ENCODE peak calls at places on chromosomes 4 and X, in six cellular contexts. One of them, this sample, is unnamed.
A peak's percentile ranks its signal among the peaks of the same experiment; 100 is the strongest.

GRCh38 chr4:24793219-24794005 is 2.0 kb upstream of the SOD3 start:
- DNase-seq in body of pancreas: no peak
- DNase-seq in HCT116: peak; percentile 8
- DNase-seq in A549: peak; percentile 27
- DNase-seq in tibial nerve: no peak
- DNase-seq in transverse colon: no peak
- DNase-seq in this sample: no peak

GRCh38 chrX:48487362-48487785 is 11.4 kb downstream of the FTSJ1 start:
- DNase-seq in body of pancreas: no peak
- DNase-seq in HCT116: peak; percentile 90
- DNase-seq in A549: peak; percentile 65
- DNase-seq in tibial nerve: no peak
- DNase-seq in transverse colon: no peak
- DNase-seq in this sample: no peak

GRCh38 chrX:37986893-37987292 is 19.5 kb upstream of the SYTL5 start:
- DNase-seq in body of pancreas: no peak
- DNase-seq in HCT116: no peak
- DNase-seq in A549: no peak
- DNase-seq in tibial nerve: no peak
- DNase-seq in transverse colon: no peak
- DNase-seq in this sample: no peak

GRCh38 chr4:11623726-11624037 is 195.0 kb upstream of the HS3ST1 start:
- DNase-seq in body of pancreas: peak; percentile 44
- DNase-seq in HCT116: no peak
- DNase-seq in A549: peak; percentile 55
- DNase-seq in tibial nerve: no peak
- DNase-seq in transverse colon: peak; percentile 71
- DNase-seq in this sample: peak; percentile 54

GRCh38 chr4:116531870-116532269 is 553.5 kb downstream of the TRAM1L1 start:
- DNase-seq in body of pancreas: no peak
- DNase-seq in HCT116: no peak
- DNase-seq in A549: no peak
- DNase-seq in tibial nerve: no peak
- DNase-seq in transverse colon: no peak
- DNase-seq in this sample: no peak

GRCh38 chr4:104859601-104860000 is 287.1 kb upstream of the TET2 start:
- DNase-seq in body of pancreas: no peak
- DNase-seq in HCT116: no peak
- DNase-seq in A549: no peak
- DNase-seq in tibial nerve: no peak
- DNase-seq in transverse colon: no peak
- DNase-seq in this sample: no peak

GRCh38 chrX:132986556-132986955 is 28.1 kb upstream of the HS6ST2 start:
- DNase-seq in body of pancreas: no peak
- DNase-seq in HCT116: no peak
- DNase-seq in A549: no peak
- DNase-seq in tibial nerve: no peak
- DNase-seq in transverse colon: no peak
- DNase-seq in this sample: no peak

GRCh38 chr4:147830987-147831386 is 99.1 kb downstream of the ARHGAP10 start:
- DNase-seq in body of pancreas: no peak
- DNase-seq in HCT116: no peak
- DNase-seq in A549: peak; percentile 18
- DNase-seq in tibial nerve: no peak
- DNase-seq in transverse colon: no peak
- DNase-seq in this sample: no peak

GRCh38 chr4:7772708-7773385 is 166.8 kb downstream of the AFAP1 start:
- DNase-seq in body of pancreas: peak; percentile 36
- DNase-seq in HCT116: no peak
- DNase-seq in A549: no peak
- DNase-seq in tibial nerve: peak; percentile 46
- DNase-seq in transverse colon: peak; percentile 78
- DNase-seq in this sample: peak; percentile 76

GRCh38 chr4:68375667-68376559 is 26.0 kb upstream of the YTHDC1 start:
- DNase-seq in body of pancreas: peak; percentile 51
- DNase-seq in HCT116: peak; percentile 81
- DNase-seq in A549: peak; percentile 75
- DNase-seq in tibial nerve: peak; percentile 33
- DNase-seq in transverse colon: peak; percentile 28
- DNase-seq in this sample: peak; percentile 47

GRCh38 chrX:68462197-68462596 is 28.9 kb upstream of the OPHN1 start:
- DNase-seq in body of pancreas: no peak
- DNase-seq in HCT116: no peak
- DNase-seq in A549: no peak
- DNase-seq in tibial nerve: no peak
- DNase-seq in transverse colon: no peak
- DNase-seq in this sample: no peak

GRCh38 chrX:18877472-18877871 is 106.4 kb downstream of the PHKA2 start:
- DNase-seq in body of pancreas: no peak
- DNase-seq in HCT116: no peak
- DNase-seq in A549: no peak
- DNase-seq in tibial nerve: no peak
- DNase-seq in transverse colon: no peak
- DNase-seq in this sample: no peak

GRCh38 chrX:137234651-137235402 is 201.0 kb upstream of the GPR101 start:
- DNase-seq in body of pancreas: no peak
- DNase-seq in HCT116: no peak
- DNase-seq in A549: no peak
- DNase-seq in tibial nerve: no peak
- DNase-seq in transverse colon: no peak
- DNase-seq in this sample: no peak

GRCh38 chr4:169254546-169254983 is 16.2 kb downstream of the SH3RF1 start:
- DNase-seq in body of pancreas: peak; percentile 32
- DNase-seq in HCT116: peak; percentile 62
- DNase-seq in A549: peak; percentile 43
- DNase-seq in tibial nerve: peak; percentile 52
- DNase-seq in transverse colon: no peak
- DNase-seq in this sample: peak; percentile 43

GRCh38 chr4:83128235-83128929 is 13.9 kb upstream of the PLAC8 start:
- DNase-seq in body of pancreas: no peak
- DNase-seq in HCT116: no peak
- DNase-seq in A549: peak; percentile 28
- DNase-seq in tibial nerve: no peak
- DNase-seq in transverse colon: peak; percentile 32
- DNase-seq in this sample: no peak

GRCh38 chr4:189124149-189124758 is 816.4 kb upstream of the FRG1 start:
- DNase-seq in body of pancreas: no peak
- DNase-seq in HCT116: peak; percentile 22
- DNase-seq in A549: peak; percentile 58
- DNase-seq in tibial nerve: peak; percentile 15
- DNase-seq in transverse colon: no peak
- DNase-seq in this sample: peak; percentile 64

GRCh38 chr4:77921701-77922100 is 59.1 kb downstream of the MRPL1 start:
- DNase-seq in body of pancreas: no peak
- DNase-seq in HCT116: peak; percentile 83
- DNase-seq in A549: peak; percentile 81
- DNase-seq in tibial nerve: no peak
- DNase-seq in transverse colon: no peak
- DNase-seq in this sample: no peak

GRCh38 chrX:66680451-66680850 is 41.6 kb upstream of the EDA2R start:
- DNase-seq in body of pancreas: no peak
- DNase-seq in HCT116: no peak
- DNase-seq in A549: no peak
- DNase-seq in tibial nerve: no peak
- DNase-seq in transverse colon: no peak
- DNase-seq in this sample: no peak

GRCh38 chr4:147355849-147356248 is 125.0 kb upstream of the EDNRA start:
- DNase-seq in body of pancreas: no peak
- DNase-seq in HCT116: no peak
- DNase-seq in A549: peak; percentile 19
- DNase-seq in tibial nerve: no peak
- DNase-seq in transverse colon: no peak
- DNase-seq in this sample: no peak

GRCh38 chr4:55089922-55090321 is 35.5 kb downstream of the KDR start:
- DNase-seq in body of pancreas: no peak
- DNase-seq in HCT116: no peak
- DNase-seq in A549: no peak
- DNase-seq in tibial nerve: no peak
- DNase-seq in transverse colon: no peak
- DNase-seq in this sample: no peak

GRCh38 chr4:55087930-55088293 is 37.5 kb downstream of the KDR start:
- DNase-seq in body of pancreas: no peak
- DNase-seq in HCT116: no peak
- DNase-seq in A549: no peak
- DNase-seq in tibial nerve: no peak
- DNase-seq in transverse colon: no peak
- DNase-seq in this sample: no peak

GRCh38 chr4:55096045-55096444 is 29.4 kb downstream of the KDR start:
- DNase-seq in body of pancreas: no peak
- DNase-seq in HCT116: no peak
- DNase-seq in A549: no peak
- DNase-seq in tibial nerve: no peak
- DNase-seq in transverse colon: no peak
- DNase-seq in this sample: no peak

GRCh38 chr4:55087016-55087929 is 38.1 kb downstream of the KDR start:
- DNase-seq in body of pancreas: no peak
- DNase-seq in HCT116: no peak
- DNase-seq in A549: no peak
- DNase-seq in tibial nerve: no peak
- DNase-seq in transverse colon: no peak
- DNase-seq in this sample: no peak

DNA sequence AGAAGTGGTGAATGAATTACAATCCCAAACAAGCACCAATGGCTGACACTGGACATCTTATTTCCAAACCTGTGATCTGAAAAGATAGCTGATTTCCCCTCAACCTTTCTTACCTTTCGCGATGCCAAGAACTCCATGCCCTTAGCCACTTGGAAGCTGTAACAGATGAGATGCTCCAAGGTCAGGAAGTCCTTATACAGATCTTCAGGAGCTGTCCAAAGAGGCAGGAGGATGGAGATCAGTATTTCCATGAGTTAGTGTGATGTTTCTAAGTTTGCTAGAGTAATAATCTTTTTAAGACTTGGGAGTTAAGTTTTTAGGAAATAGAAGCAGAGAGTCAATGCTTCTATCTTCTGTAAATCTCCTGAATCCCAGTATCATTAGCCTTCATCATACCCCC is 32.9 kb downstream of the KDR start:
- DNase-seq in body of pancreas: no peak
- DNase-seq in HCT116: no peak
- DNase-seq in A549: no peak
- DNase-seq in tibial nerve: no peak
- DNase-seq in transverse colon: no peak
- DNase-seq in this sample: no peak
- H3K4me1 ChIP-seq in body of pancreas: no peaks in the 10 kb centered on the region
- H3K4me1 ChIP-seq in HCT116: no peaks in the 10 kb centered on the region
- H3K4me1 ChIP-seq in A549: no peaks in the 10 kb centered on the region
- H3K4me1 ChIP-seq in tibial nerve: no peaks in the 10 kb centered on the region
- H3K4me1 ChIP-seq in transverse colon: no peaks in the 10 kb centered on the region
- H3K4me1 ChIP-seq in this sample: no peaks in the 10 kb centered on the region

GRCh38 chr4:109560687-109561452 is 824 bp downstream of the MCUB start:
- DNase-seq in body of pancreas: peak; percentile 16
- DNase-seq in HCT116: no peak
- DNase-seq in A549: peak; percentile 19
- DNase-seq in tibial nerve: peak; percentile 47
- DNase-seq in transverse colon: peak; percentile 37
- DNase-seq in this sample: peak; percentile 34

GRCh38 chr4:109557433-109557832 is 2.6 kb upstream of the MCUB start:
- DNase-seq in body of pancreas: no peak
- DNase-seq in HCT116: no peak
- DNase-seq in A549: no peak
- DNase-seq in tibial nerve: no peak
- DNase-seq in transverse colon: no peak
- DNase-seq in this sample: no peak

GRCh38 chr4:109562457-109563237 is 2.6 kb downstream of the MCUB start:
- DNase-seq in body of pancreas: no peak
- DNase-seq in HCT116: no peak
- DNase-seq in A549: no peak
- DNase-seq in tibial nerve: no peak
- DNase-seq in transverse colon: no peak
- DNase-seq in this sample: no peak

GRCh38 chr4:109559625-109559982 is 442 bp upstream of the MCUB start:
- DNase-seq in body of pancreas: no peak
- DNase-seq in HCT116: no peak
- DNase-seq in A549: no peak
- DNase-seq in tibial nerve: peak; percentile 11
- DNase-seq in transverse colon: peak; percentile 27
- DNase-seq in this sample: peak; percentile 33

GRCh38 chr4:109559983-109560686 is at the start of gene MCUB:
- DNase-seq in body of pancreas: peak; percentile 60
- DNase-seq in HCT116: peak; percentile 73
- DNase-seq in A549: peak; percentile 85
- DNase-seq in tibial nerve: peak; percentile 74
- DNase-seq in transverse colon: peak; percentile 89
- DNase-seq in this sample: peak; percentile 85
- TF ChIP-seq POLR2A in body of pancreas: peak; percentile 9
- TF ChIP-seq POLR2A in HCT116: no peak
- TF ChIP-seq POLR2A in A549: peak; percentile 43
- TF ChIP-seq POLR2A in tibial nerve: no peak
- TF ChIP-seq POLR2A in transverse colon: peak; percentile 44
- TF ChIP-seq POLR2A in this sample: no peak

GRCh38 chr4:52052475-52052780 is 1.3 kb downstream of the SPATA18 start:
- DNase-seq in body of pancreas: no peak
- DNase-seq in HCT116: no peak
- DNase-seq in A549: no peak
- DNase-seq in tibial nerve: no peak
- DNase-seq in transverse colon: no peak
- DNase-seq in this sample: peak; percentile 17
- H3K4me3 ChIP-seq in body of pancreas: no peak overlapping the region
- H3K4me3 ChIP-seq in HCT116: no peak overlapping the region
- H3K4me3 ChIP-seq in A549: peak overlapping the region; percentile 58
- H3K4me3 ChIP-seq in tibial nerve: no peak overlapping the region
- H3K4me3 ChIP-seq in transverse colon: no peak overlapping the region
- H3K4me3 ChIP-seq in this sample: peak overlapping the region; percentile 73

GRCh38 chrX:17833954-17834353 is 27.1 kb downstream of the RAI2 start:
- DNase-seq in body of pancreas: no peak
- DNase-seq in HCT116: no peak
- DNase-seq in A549: no peak
- DNase-seq in tibial nerve: no peak
- DNase-seq in transverse colon: peak; percentile 56
- DNase-seq in this sample: no peak

GRCh38 chrX:17844236-17844635 is 16.9 kb downstream of the RAI2 start:
- DNase-seq in body of pancreas: no peak
- DNase-seq in HCT116: no peak
- DNase-seq in A549: no peak
- DNase-seq in tibial nerve: no peak
- DNase-seq in transverse colon: no peak
- DNase-seq in this sample: no peak

GRCh38 chrX:17842769-17843525 is 18.2 kb downstream of the RAI2 start:
- DNase-seq in body of pancreas: no peak
- DNase-seq in HCT116: no peak
- DNase-seq in A549: no peak
- DNase-seq in tibial nerve: no peak
- DNase-seq in transverse colon: no peak
- DNase-seq in this sample: no peak

GRCh38 chrX:17836830-17837229 is 24.3 kb downstream of the RAI2 start:
- DNase-seq in body of pancreas: no peak
- DNase-seq in HCT116: no peak
- DNase-seq in A549: no peak
- DNase-seq in tibial nerve: no peak
- DNase-seq in transverse colon: no peak
- DNase-seq in this sample: no peak

DNA sequence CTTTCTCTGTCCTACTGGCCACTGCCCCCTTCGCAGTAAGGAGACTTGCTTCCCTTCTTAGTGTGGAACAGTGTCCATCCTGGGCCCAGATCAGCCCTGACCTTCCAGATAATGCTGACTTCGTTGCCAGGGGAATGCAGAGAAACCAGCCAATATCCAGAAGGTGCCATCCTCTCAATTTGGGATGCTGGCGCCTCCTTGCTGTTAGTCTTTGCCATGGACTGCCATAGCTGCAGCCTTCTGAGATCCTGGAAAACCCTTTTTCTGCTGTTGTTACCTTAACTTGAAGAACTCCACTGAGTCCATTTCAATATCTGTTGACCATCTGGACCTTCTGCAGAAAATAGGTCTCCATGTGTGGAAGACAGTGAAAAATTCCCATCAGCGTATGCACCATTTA is 21.8 kb downstream of the RAI2 start:
- DNase-seq in body of pancreas: no peak
- DNase-seq in HCT116: no peak
- DNase-seq in A549: no peak
- DNase-seq in tibial nerve: no peak
- DNase-seq in transverse colon: no peak
- DNase-seq in this sample: no peak
- H3K4me1 ChIP-seq in body of pancreas: peaks cover 5% of the 10 kb centered on the region
- H3K4me1 ChIP-seq in HCT116: no peaks in the 10 kb centered on the region
- H3K4me1 ChIP-seq in A549: no peaks in the 10 kb centered on the region
- H3K4me1 ChIP-seq in tibial nerve: no peaks in the 10 kb centered on the region
- H3K4me1 ChIP-seq in transverse colon: no peaks in the 10 kb centered on the region
- H3K4me1 ChIP-seq in this sample: no peaks in the 10 kb centered on the region

This sample was measured in testis.